ENCODE peak calls at places on chromosomes 11 and 22, in seven cellular contexts. One of them, this sample, is unnamed.

GRCh38 chr11:123055132-123055924 is 6.6 kb downstream of the HSPA8 start:
- DNase-seq in hypothalamus: no peak
- DNase-seq in activated T-cell treated with anti-CD3 and anti-CD28 coated beads for 1 hour: no peak
- DNase-seq in stimulated activated CD8-positive, alpha-beta memory T cell treated with anti-CD3 and anti-CD28 coated beads, Interleukin-15, amount 100 ng/mL, for 24 hours: no peak
- DNase-seq in cardiac muscle cell: no peak
- DNase-seq in WTC11: no peak
- DNase-seq in tibial nerve: no peak
- DNase-seq in this sample: no peak

GRCh38 chr22:27046126-27046525 is 388.7 kb downstream of the MIAT start:
- DNase-seq in WTC11: no peak
- DNase-seq in hypothalamus: no peak
- DNase-seq in cardiac muscle cell: no peak
- DNase-seq in stimulated activated CD8-positive, alpha-beta memory T cell treated with anti-CD3 and anti-CD28 coated beads, Interleukin-15, amount 100 ng/mL, for 24 hours: no peak
- DNase-seq in activated T-cell treated with anti-CD3 and anti-CD28 coated beads for 1 hour: no peak
- DNase-seq in tibial nerve: no peak
- DNase-seq in this sample: no peak

GRCh38 chr22:50481440-50482106 is at the start of gene ADM2:
- DNase-seq in activated T-cell treated with anti-CD3 and anti-CD28 coated beads for 1 hour: peak; percentile 59
- DNase-seq in hypothalamus: no peak
- DNase-seq in stimulated activated CD8-positive, alpha-beta memory T cell treated with anti-CD3 and anti-CD28 coated beads, Interleukin-15, amount 100 ng/mL, for 24 hours: no peak
- DNase-seq in tibial nerve: no peak
- DNase-seq in cardiac muscle cell: peak; percentile 41
- DNase-seq in WTC11: peak; percentile 87
- DNase-seq in this sample: peak; percentile 50

GRCh38 chr11:88819616-88820015 is 246.2 kb downstream of the GRM5 start:
- DNase-seq in WTC11: no peak
- DNase-seq in cardiac muscle cell: no peak
- DNase-seq in activated T-cell treated with anti-CD3 and anti-CD28 coated beads for 1 hour: no peak
- DNase-seq in hypothalamus: no peak
- DNase-seq in stimulated activated CD8-positive, alpha-beta memory T cell treated with anti-CD3 and anti-CD28 coated beads, Interleukin-15, amount 100 ng/mL, for 24 hours: no peak
- DNase-seq in tibial nerve: no peak
- DNase-seq in this sample: no peak

GRCh38 chr11:62546244-62546936 is at the start of gene AHNAK:
- DNase-seq in activated T-cell treated with anti-CD3 and anti-CD28 coated beads for 1 hour: peak; percentile 51
- DNase-seq in WTC11: peak; percentile 73
- DNase-seq in tibial nerve: peak; percentile 87
- DNase-seq in stimulated activated CD8-positive, alpha-beta memory T cell treated with anti-CD3 and anti-CD28 coated beads, Interleukin-15, amount 100 ng/mL, for 24 hours: no peak
- DNase-seq in cardiac muscle cell: peak; percentile 73
- DNase-seq in hypothalamus: no peak
- DNase-seq in this sample: peak; percentile 55

GRCh38 chr11:14500181-14500651 is 605 bp upstream of the COPB1 start:
- DNase-seq in tibial nerve: peak; percentile 23
- DNase-seq in WTC11: no peak
- DNase-seq in cardiac muscle cell: peak; percentile 62
- DNase-seq in stimulated activated CD8-positive, alpha-beta memory T cell treated with anti-CD3 and anti-CD28 coated beads, Interleukin-15, amount 100 ng/mL, for 24 hours: no peak
- DNase-seq in activated T-cell treated with anti-CD3 and anti-CD28 coated beads for 1 hour: peak; percentile 37
- DNase-seq in hypothalamus: no peak
- DNase-seq in this sample: peak; percentile 44

GRCh38 chr11:82794490-82794889 is 60.8 kb upstream of the FAM181B start:
- DNase-seq in activated T-cell treated with anti-CD3 and anti-CD28 coated beads for 1 hour: no peak
- DNase-seq in hypothalamus: no peak
- DNase-seq in stimulated activated CD8-positive, alpha-beta memory T cell treated with anti-CD3 and anti-CD28 coated beads, Interleukin-15, amount 100 ng/mL, for 24 hours: no peak
- DNase-seq in WTC11: no peak
- DNase-seq in cardiac muscle cell: no peak
- DNase-seq in tibial nerve: no peak
- DNase-seq in this sample: no peak

GRCh38 chr11:9250139-9250582 is 15.0 kb downstream of the DENND5A start:
- DNase-seq in hypothalamus: no peak
- DNase-seq in WTC11: no peak
- DNase-seq in tibial nerve: no peak
- DNase-seq in activated T-cell treated with anti-CD3 and anti-CD28 coated beads for 1 hour: no peak
- DNase-seq in cardiac muscle cell: peak; percentile 65
- DNase-seq in stimulated activated CD8-positive, alpha-beta memory T cell treated with anti-CD3 and anti-CD28 coated beads, Interleukin-15, amount 100 ng/mL, for 24 hours: no peak
- DNase-seq in this sample: peak; percentile 12

GRCh38 chr22:37211853-37212173 is 464 bp downstream of the SSTR3 start:
- DNase-seq in hypothalamus: no peak
- DNase-seq in stimulated activated CD8-positive, alpha-beta memory T cell treated with anti-CD3 and anti-CD28 coated beads, Interleukin-15, amount 100 ng/mL, for 24 hours: no peak
- DNase-seq in cardiac muscle cell: no peak
- DNase-seq in WTC11: no peak
- DNase-seq in activated T-cell treated with anti-CD3 and anti-CD28 coated beads for 1 hour: no peak
- DNase-seq in tibial nerve: no peak
- DNase-seq in this sample: no peak

GRCh38 chr11:34773826-34774225 is 142.4 kb downstream of the APIP start:
- DNase-seq in cardiac muscle cell: peak; percentile 65
- DNase-seq in tibial nerve: no peak
- DNase-seq in stimulated activated CD8-positive, alpha-beta memory T cell treated with anti-CD3 and anti-CD28 coated beads, Interleukin-15, amount 100 ng/mL, for 24 hours: no peak
- DNase-seq in activated T-cell treated with anti-CD3 and anti-CD28 coated beads for 1 hour: no peak
- DNase-seq in hypothalamus: no peak
- DNase-seq in WTC11: no peak
- DNase-seq in this sample: no peak

GRCh38 chr11:67463680-67464410 is 5.2 kb downstream of the TMEM134 start:
- DNase-seq in cardiac muscle cell: no peak
- DNase-seq in activated T-cell treated with anti-CD3 and anti-CD28 coated beads for 1 hour: no peak
- DNase-seq in WTC11: no peak
- DNase-seq in tibial nerve: peak; percentile 60
- DNase-seq in stimulated activated CD8-positive, alpha-beta memory T cell treated with anti-CD3 and anti-CD28 coated beads, Interleukin-15, amount 100 ng/mL, for 24 hours: no peak
- DNase-seq in hypothalamus: no peak
- DNase-seq in this sample: no peak

GRCh38 chr22:32737811-32738210 is 63.7 kb upstream of the TIMP3 start:
- DNase-seq in stimulated activated CD8-positive, alpha-beta memory T cell treated with anti-CD3 and anti-CD28 coated beads, Interleukin-15, amount 100 ng/mL, for 24 hours: no peak
- DNase-seq in WTC11: no peak
- DNase-seq in activated T-cell treated with anti-CD3 and anti-CD28 coated beads for 1 hour: no peak
- DNase-seq in cardiac muscle cell: peak; percentile 35
- DNase-seq in tibial nerve: no peak
- DNase-seq in hypothalamus: no peak
- DNase-seq in this sample: no peak

GRCh38 chr11:1888811-1889526 is 2.7 kb downstream of the PRR33 start:
- DNase-seq in WTC11: no peak
- DNase-seq in cardiac muscle cell: no peak
- DNase-seq in tibial nerve: peak; percentile 12
- DNase-seq in activated T-cell treated with anti-CD3 and anti-CD28 coated beads for 1 hour: peak; percentile 62
- DNase-seq in hypothalamus: no peak
- DNase-seq in stimulated activated CD8-positive, alpha-beta memory T cell treated with anti-CD3 and anti-CD28 coated beads, Interleukin-15, amount 100 ng/mL, for 24 hours: no peak
- DNase-seq in this sample: peak; percentile 57

GRCh38 chr11:32561835-32562234 is 21.8 kb upstream of the EIF3M start:
- DNase-seq in hypothalamus: no peak
- DNase-seq in tibial nerve: no peak
- DNase-seq in activated T-cell treated with anti-CD3 and anti-CD28 coated beads for 1 hour: no peak
- DNase-seq in WTC11: no peak
- DNase-seq in cardiac muscle cell: no peak
- DNase-seq in stimulated activated CD8-positive, alpha-beta memory T cell treated with anti-CD3 and anti-CD28 coated beads, Interleukin-15, amount 100 ng/mL, for 24 hours: no peak
- DNase-seq in this sample: no peak

GRCh38 chr22:41820447-41820846 is 12.5 kb upstream of the SREBF2 start:
- DNase-seq in WTC11: no peak
- DNase-seq in tibial nerve: no peak
- DNase-seq in activated T-cell treated with anti-CD3 and anti-CD28 coated beads for 1 hour: no peak
- DNase-seq in cardiac muscle cell: no peak
- DNase-seq in stimulated activated CD8-positive, alpha-beta memory T cell treated with anti-CD3 and anti-CD28 coated beads, Interleukin-15, amount 100 ng/mL, for 24 hours: no peak
- DNase-seq in hypothalamus: no peak
- DNase-seq in this sample: no peak

GRCh38 chr11:2305140-2305861 is 3.5 kb downstream of the TSPAN32 start:
- DNase-seq in stimulated activated CD8-positive, alpha-beta memory T cell treated with anti-CD3 and anti-CD28 coated beads, Interleukin-15, amount 100 ng/mL, for 24 hours: peak; percentile 71
- DNase-seq in tibial nerve: peak; percentile 80
- DNase-seq in activated T-cell treated with anti-CD3 and anti-CD28 coated beads for 1 hour: peak; percentile 83
- DNase-seq in WTC11: peak; percentile 93
- DNase-seq in cardiac muscle cell: peak; percentile 81
- DNase-seq in hypothalamus: peak; percentile 50
- DNase-seq in this sample: peak; percentile 65

GRCh38 chr22:20514658-20515406 is 7.4 kb downstream of the MED15 start:
- DNase-seq in activated T-cell treated with anti-CD3 and anti-CD28 coated beads for 1 hour: no peak
- DNase-seq in cardiac muscle cell: peak; percentile 81
- DNase-seq in tibial nerve: no peak
- DNase-seq in WTC11: no peak
- DNase-seq in stimulated activated CD8-positive, alpha-beta memory T cell treated with anti-CD3 and anti-CD28 coated beads, Interleukin-15, amount 100 ng/mL, for 24 hours: no peak
- DNase-seq in hypothalamus: no peak
- DNase-seq in this sample: no peak

GRCh38 chr22:37122598-37123180 is 13.2 kb upstream of the TMPRSS6 start:
- DNase-seq in cardiac muscle cell: no peak
- DNase-seq in tibial nerve: no peak
- DNase-seq in activated T-cell treated with anti-CD3 and anti-CD28 coated beads for 1 hour: no peak
- DNase-seq in WTC11: no peak
- DNase-seq in hypothalamus: no peak
- DNase-seq in stimulated activated CD8-positive, alpha-beta memory T cell treated with anti-CD3 and anti-CD28 coated beads, Interleukin-15, amount 100 ng/mL, for 24 hours: no peak
- DNase-seq in this sample: no peak

GRCh38 chr11:15865212-15865987 is 490.9 kb downstream of the SOX6 start:
- DNase-seq in WTC11: no peak
- DNase-seq in stimulated activated CD8-positive, alpha-beta memory T cell treated with anti-CD3 and anti-CD28 coated beads, Interleukin-15, amount 100 ng/mL, for 24 hours: no peak
- DNase-seq in activated T-cell treated with anti-CD3 and anti-CD28 coated beads for 1 hour: no peak
- DNase-seq in cardiac muscle cell: no peak
- DNase-seq in hypothalamus: no peak
- DNase-seq in tibial nerve: no peak
- DNase-seq in this sample: no peak

GRCh38 chr22:45877036-45877380 is 100.0 kb downstream of the WNT7B start:
- DNase-seq in activated T-cell treated with anti-CD3 and anti-CD28 coated beads for 1 hour: no peak
- DNase-seq in WTC11: no peak
- DNase-seq in cardiac muscle cell: no peak
- DNase-seq in tibial nerve: peak; percentile 0
- DNase-seq in hypothalamus: no peak
- DNase-seq in stimulated activated CD8-positive, alpha-beta memory T cell treated with anti-CD3 and anti-CD28 coated beads, Interleukin-15, amount 100 ng/mL, for 24 hours: no peak
- DNase-seq in this sample: no peak